ENCODE peak calls at places on chromosomes 1 and 21, in eight cellular contexts. T is head of caudate nucleus, W is lower lobe of right lung, I is NCI-H1436, U is hippocampal formation, R is LHCN-M2, F is choroid plexus epithelial cell, K is GM23248. V is an unnamed sample.

GRCh38 chr1:65065535-65066378 is 82.2 kb upstream of the AK4 start:
- DNase-seq in K (peak; percentile 13), I (no peak), F (no peak), U (peak; percentile 38), R (no peak), T (no peak), W (peak; percentile 55), V (no peak)

GRCh38 chr1:218250492-218250891 is 34.6 kb upstream of the RRP15 start:
- DNase-seq in W (no peak), U (no peak), R (no peak), I (no peak), K (no peak), T (no peak), F (peak; percentile 20), V (no peak)

GRCh38 chr1:51576085-51576444 is 40.8 kb upstream of the OSBPL9 start:
- DNase-seq in R (no peak), T (no peak), W (no peak), K (no peak), I (no peak), U (no peak), F (no peak), V (no peak)

GRCh38 chr1:224565186-224565585 is 50.9 kb upstream of the CNIH3 start:
- DNase-seq in F (peak; percentile 69), T (no peak), U (no peak), K (peak; percentile 97), I (no peak), R (peak; percentile 98), W (peak; percentile 46), V (no peak)

GRCh38 chr21:26798856-26799751 is 46.1 kb downstream of the ADAMTS1 start:
- DNase-seq in R (no peak), I (no peak), U (no peak), K (no peak), F (no peak), T (no peak), W (no peak), V (no peak)

GRCh38 chr1:184622136-184622823 is 132.4 kb downstream of the EDEM3 start:
- DNase-seq in T (no peak), W (no peak), F (peak; percentile 96), K (peak; percentile 72), R (peak; percentile 89), U (no peak), I (no peak), V (no peak)

GRCh38 chr1:96643519-96643918 is 78.1 kb upstream of the PTBP2 start:
- DNase-seq in K (no peak), T (no peak), F (no peak), R (peak; percentile 60), U (no peak), I (no peak), W (no peak), V (no peak)

GRCh38 chr1:236158719-236159118 is 16.4 kb downstream of the GPR137B start:
- DNase-seq in U (no peak), F (no peak), R (no peak), I (no peak), K (no peak), T (no peak), W (no peak), V (no peak)

GRCh38 chr1:35808376-35809155 is 750 bp downstream of the AGO4 start:
- DNase-seq in W (peak; percentile 77), R (peak; percentile 24), T (peak; percentile 31), U (peak; percentile 57), K (peak; percentile 60), I (no peak), F (peak; percentile 13), V (no peak)

GRCh38 chr1:78126506-78126905 is 80.7 kb downstream of the GIPC2 start:
- DNase-seq in W (no peak), U (no peak), I (no peak), K (peak; percentile 35), T (no peak), F (peak; percentile 50), R (peak; percentile 29), V (no peak)

GRCh38 chr1:240287722-240288121 is 196.0 kb downstream of the FMN2 start:
- DNase-seq in T (no peak), R (no peak), K (no peak), I (no peak), W (no peak), U (no peak), F (no peak), V (no peak)

GRCh38 chr21:16377120-16377658 is 647.4 kb downstream of the USP25 start:
- DNase-seq in K (no peak), U (no peak), F (peak; percentile 13), T (no peak), I (no peak), W (no peak), R (peak; percentile 23), V (no peak)

GRCh38 chr21:35398366-35398982 is 349.4 kb upstream of the RUNX1 start:
- DNase-seq in W (no peak), T (no peak), U (no peak), K (peak; percentile 30), R (no peak), F (peak; percentile 48), I (no peak), V (no peak)

GRCh38 chr21:28325618-28326017 is 667.1 kb downstream of the LTN1 start:
- DNase-seq in W (no peak), U (no peak), R (no peak), I (no peak), T (no peak), F (no peak), K (no peak), V (peak; percentile 47)

GRCh38 chr1:39110325-39110851 is 84.2 kb downstream of the NDUFS5 start:
- DNase-seq in W (no peak), T (no peak), F (peak; percentile 88), K (peak; percentile 94), U (no peak), I (no peak), R (peak; percentile 84), V (no peak)

GRCh38 chr1:29700522-29700921 is 464.2 kb downstream of the PTPRU start:
- DNase-seq in W (no peak), F (no peak), U (no peak), T (no peak), K (no peak), I (no peak), R (no peak), V (no peak)

GRCh38 chr1:160813215-160813614 is 17.2 kb downstream of the LY9 start:
- DNase-seq in K (no peak), I (no peak), T (no peak), W (no peak), U (no peak), F (no peak), R (no peak), V (no peak)

GRCh38 chr1:64199154-64199553 is 4.3 kb upstream of the UBE2U start:
- DNase-seq in T (no peak), K (peak; percentile 47), R (no peak), W (no peak), U (no peak), I (no peak), F (peak; percentile 48), V (no peak)

GRCh38 chr1:107590895-107591622 is 373.9 kb downstream of the VAV3 start:
- DNase-seq in R (no peak), I (no peak), W (no peak), U (no peak), K (no peak), F (no peak), T (no peak), V (no peak)

GRCh38 chr1:228408041-228408868 is 1.6 kb upstream of the TRIM11 start:
- DNase-seq in W (no peak), R (no peak), T (no peak), I (no peak), K (no peak), F (no peak), U (no peak), V (no peak)

GRCh38 chr21:38136201-38136600 is 120.6 kb upstream of the KCNJ15 start:
- DNase-seq in K (peak; percentile 73), F (peak; percentile 39), U (no peak), W (no peak), R (no peak), T (no peak), I (peak; percentile 14), V (no peak)

GRCh38 chr1:188281927-188282326 is 1453.2 kb downstream of the PLA2G4A start:
- DNase-seq in U (no peak), K (no peak), W (no peak), R (no peak), F (peak; percentile 30), I (no peak), T (no peak), V (no peak)

GRCh38 chr1:243452092-243452491 is 196.3 kb downstream of the SDCCAG8 start:
- DNase-seq in T (no peak), F (no peak), K (no peak), I (no peak), R (no peak), U (no peak), W (no peak), V (no peak)

GRCh38 chr21:44697811-44698734 is 1.1 kb downstream of the KRTAP10-12 start:
- DNase-seq in T (no peak), R (peak; percentile 24), W (no peak), I (no peak), K (no peak), F (peak; percentile 9), U (no peak), V (no peak)

GRCh38 chr21:33300701-33301631 is 23.8 kb upstream of the IFNAR1 start:
- DNase-seq in W (no peak), T (peak; percentile 36), U (peak; percentile 1), K (no peak), F (peak; percentile 24), R (no peak), I (no peak), V (no peak)

GRCh38 chr1:47926461-47926999 is 70.7 kb downstream of the TRABD2B start:
- DNase-seq in R (no peak), W (no peak), U (no peak), T (no peak), I (no peak), F (no peak), K (no peak), V (no peak)

GRCh38 chr1:203858055-203858454 is 3.3 kb upstream of the SNRPE start:
- DNase-seq in T (no peak), W (no peak), F (peak; percentile 86), I (no peak), U (no peak), R (peak; percentile 71), K (peak; percentile 86), V (no peak)

GRCh38 chr1:119647734-119648619 is at the start of gene ZNF697:
- DNase-seq in K (peak; percentile 97), W (peak; percentile 97), R (peak; percentile 97), I (peak; percentile 83), F (peak; percentile 96), T (peak; percentile 97), U (peak; percentile 99), V (peak; percentile 97)

GRCh38 chr1:1142844-1143243 is 27.0 kb upstream of the C1orf159 start:
- DNase-seq in I (no peak), W (no peak), K (no peak), R (no peak), U (no peak), T (no peak), F (no peak), V (no peak)

GRCh38 chr1:244158039-244158438 is 107.0 kb downstream of the ZBTB18 start:
- DNase-seq in I (no peak), F (no peak), T (no peak), K (no peak), R (no peak), W (no peak), U (no peak), V (no peak)

GRCh38 chr21:33859373-33860102 is 56.1 kb downstream of the ATP5PO start:
- DNase-seq in R (no peak), K (no peak), T (no peak), F (no peak), U (no peak), W (no peak), I (no peak), V (no peak)

GRCh38 chr1:219555031-219555667 is 57.8 kb downstream of the ZC3H11B start:
- DNase-seq in T (no peak), K (peak; percentile 79), F (peak; percentile 71), W (no peak), R (no peak), U (no peak), I (peak; percentile 2), V (peak; percentile 88)

GRCh38 chr1:169052727-169053126 is 53.8 kb upstream of the ATP1B1 start:
- DNase-seq in W (no peak), K (no peak), F (no peak), T (no peak), U (no peak), I (no peak), R (no peak), V (no peak)

GRCh38 chr1:101200513-101200912 is 36.3 kb upstream of the S1PR1 start:
- DNase-seq in U (no peak), F (peak; percentile 93), I (no peak), W (no peak), K (peak; percentile 95), T (no peak), R (peak; percentile 89), V (peak; percentile 44)

V was measured in NT2/D1.